ENCODE peak calls at places on chromosome 20, in five cellular contexts. F is mesendoderm; Y is RWPE1; J is activated T-helper 1 cell treated with anti-CD3 and anti-CD28 coated beads, Interleukin-2, amount 50 U/mL, for 16 hours; D is A673. M is an unnamed sample.

GRCh38 chr20:47311211-47311610 is 45.3 kb downstream of the ZMYND8 start:
- DNase-seq in F (no peak), Y (no peak), J (no peak), D (no peak), M (no peak)

GRCh38 chr20:35768731-35769664 is 2.8 kb upstream of the PHF20 start:
- DNase-seq in F (peak; percentile 95), Y (peak; percentile 99), J (no peak), D (peak; percentile 73), M (no peak)

GRCh38 chr20:10660661-10661060 is 13.1 kb downstream of the JAG1 start:
- DNase-seq in F (peak; percentile 57), Y (no peak), J (no peak), D (no peak), M (no peak)

GRCh38 chr20:63093966-63094766 is 87.4 kb upstream of the BHLHE23 start:
- DNase-seq in F (no peak), Y (no peak), J (no peak), D (no peak), M (no peak)

GRCh38 chr20:56616704-56617103 is 12.4 kb upstream of the TFAP2C start:
- DNase-seq in F (no peak), Y (no peak), J (no peak), D (no peak), M (no peak)

GRCh38 chr20:43365691-43366090 is 92.0 kb upstream of the SRSF6 start:
- DNase-seq in F (no peak), Y (no peak), J (no peak), D (no peak), M (no peak)

GRCh38 chr20:1758765-1759164 is 101.2 kb upstream of the SIRPG start:
- DNase-seq in F (no peak), Y (no peak), J (no peak), D (no peak), M (no peak)

GRCh38 chr20:14953736-14954135 is 616.3 kb upstream of the FLRT3 start:
- DNase-seq in F (no peak), Y (no peak), J (no peak), D (no peak), M (no peak)

GRCh38 chr20:63374532-63374931 is 13.4 kb upstream of the CHRNA4 start:
- DNase-seq in F (no peak), Y (no peak), J (no peak), D (no peak), M (no peak)

GRCh38 chr20:57209413-57209812 is 57.0 kb downstream of the BMP7 start:
- DNase-seq in F (no peak), Y (no peak), J (no peak), D (no peak), M (no peak)

GRCh38 chr20:23668477-23668951 is 20.3 kb downstream of the CST4 start:
- DNase-seq in F (peak; percentile 79), Y (peak; percentile 82), J (no peak), D (peak; percentile 66), M (no peak)

GRCh38 chr20:558117-558516 is 14.5 kb upstream of the CSNK2A1 start:
- DNase-seq in F (no peak), Y (no peak), J (no peak), D (no peak), M (no peak)

GRCh38 chr20:13610205-13610604 is 28.5 kb downstream of the TASP1 start:
- DNase-seq in F (peak; percentile 51), Y (no peak), J (no peak), D (peak; percentile 37), M (no peak)

GRCh38 chr20:41746635-41747034 is 128.5 kb upstream of the CHD6 start:
- DNase-seq in F (no peak), Y (no peak), J (no peak), D (no peak), M (no peak)

GRCh38 chr20:19181552-19181951 is 30.9 kb upstream of the SLC24A3 start:
- DNase-seq in F (no peak), Y (no peak), J (no peak), D (no peak), M (no peak)

GRCh38 chr20:2986466-2986865 is 57.0 kb upstream of the GNRH2 start:
- DNase-seq in F (no peak), Y (no peak), J (no peak), D (peak; percentile 20), M (no peak)

GRCh38 chr20:14401479-14402138 is 64.2 kb upstream of the FLRT3 start:
- DNase-seq in F (no peak), Y (no peak), J (no peak), D (peak; percentile 68), M (no peak)

GRCh38 chr20:40925829-40926228 is 102.8 kb upstream of the TOP1 start:
- DNase-seq in F (no peak), Y (no peak), J (no peak), D (no peak), M (no peak)

GRCh38 chr20:15241696-15242095 is 904.3 kb upstream of the FLRT3 start:
- DNase-seq in F (no peak), Y (no peak), J (no peak), D (no peak), M (no peak)

GRCh38 chr20:33832113-33832853 is 21.1 kb downstream of the CHMP4B start:
- DNase-seq in F (no peak), Y (no peak), J (no peak), D (peak; percentile 28), M (no peak)

GRCh38 chr20:25006431-25007167 is 14.0 kb upstream of the APMAP start:
- DNase-seq in F (no peak), Y (no peak), J (no peak), D (no peak), M (no peak)

GRCh38 chr20:57464642-57465211 is 60.2 kb downstream of the CTCFL start:
- DNase-seq in F (no peak), Y (peak; percentile 68), J (no peak), D (peak; percentile 31), M (no peak)

GRCh38 chr20:29326376-29327070 is 1930.9 kb upstream of the DEFB115 start:
- DNase-seq in F (no peak), Y (no peak), J (no peak), D (no peak), M (no peak)

GRCh38 chr20:37882961-37883712 is 19.8 kb upstream of the VSTM2L start:
- DNase-seq in F (no peak), Y (no peak), J (no peak), D (no peak), M (no peak)

GRCh38 chr20:39960522-39961420 is 728.3 kb downstream of the MAFB start:
- DNase-seq in F (peak; percentile 55), Y (no peak), J (no peak), D (peak; percentile 7), M (no peak)

GRCh38 chr20:49432562-49432961 is 49.9 kb downstream of the KCNB1 start:
- DNase-seq in F (peak; percentile 62), Y (no peak), J (no peak), D (no peak), M (no peak)

GRCh38 chr20:19249515-19249914 is 37.1 kb downstream of the SLC24A3 start:
- DNase-seq in F (peak; percentile 12), Y (no peak), J (no peak), D (peak; percentile 43), M (no peak)

GRCh38 chr20:61895686-61896057 is 170.0 kb downstream of the TAF4 start:
- DNase-seq in F (no peak), Y (no peak), J (no peak), D (no peak), M (no peak)

GRCh38 chr20:33693741-33694645 is 7.8 kb upstream of the E2F1 start:
- DNase-seq in F (no peak), Y (no peak), J (no peak), D (no peak), M (no peak)

GRCh38 chr20:34016736-34017135 is 23.0 kb downstream of the RALY start:
- DNase-seq in F (no peak), Y (no peak), J (no peak), D (no peak), M (no peak)

M was measured in NCI-H1048.